ENCODE peak calls at places on chromosomes 7 and 10, in ten cellular contexts. B is AG04450, M is fibroblast of lung, T is RWPE2, W is left ventricle myocardium inferior, Q is Karpas-422, I is aorta, G is brain microvascular endothelial cell, U is lower lobe of right lung, V is Panc1. S is an unnamed sample.

GRCh38 chr10:77784856-77785255 is 141.7 kb downstream of the DLG5 start:
- DNase-seq in B (peak), M (peak), T (no peak), W (no peak), Q (no peak), I (no peak), G (peak), U (no peak), V (no peak), S (no peak)

GRCh38 chr7:55286666-55287065 is 78.5 kb upstream of the LANCL2 start:
- DNase-seq in B (no peak), M (no peak), T (no peak), W (no peak), Q (no peak), I (no peak), G (no peak), U (no peak), V (no peak), S (no peak)

GRCh38 chr7:108630002-108630401 is 60.3 kb downstream of the DNAJB9 start:
- DNase-seq in B (no peak), M (peak), T (no peak), W (no peak), Q (no peak), I (no peak), G (peak), U (no peak), V (no peak), S (no peak)

GRCh38 chr10:43049081-43049551 is 27.8 kb upstream of the RET start:
- DNase-seq in B (no peak), M (no peak), T (peak), W (peak), Q (no peak), I (peak), G (no peak), U (peak), V (no peak), S (peak)

GRCh38 chr10:128739937-128740336 is 613.7 kb upstream of the MKI67 start:
- DNase-seq in B (no peak), M (no peak), T (no peak), W (no peak), Q (peak), I (no peak), G (no peak), U (no peak), V (no peak), S (no peak)

GRCh38 chr7:36406156-36406555 is 16.5 kb downstream of the ANLN start:
- DNase-seq in B (no peak), M (no peak), T (no peak), W (no peak), Q (no peak), I (no peak), G (no peak), U (no peak), V (no peak), S (no peak)

GRCh38 chr10:107022600-107023354 is 141.7 kb downstream of the SORCS1 start:
- DNase-seq in B (no peak), M (no peak), T (no peak), W (no peak), Q (no peak), I (no peak), G (no peak), U (no peak), V (no peak), S (no peak)

GRCh38 chr7:16795624-16796023 is 9.2 kb downstream of the AGR2 start:
- DNase-seq in B (no peak), M (no peak), T (no peak), W (no peak), Q (no peak), I (no peak), G (no peak), U (no peak), V (no peak), S (no peak)

GRCh38 chr10:22620140-22620857 is 94.1 kb downstream of the PIP4K2A start:
- DNase-seq in B (peak), M (peak), T (peak), W (peak), Q (no peak), I (peak), G (peak), U (peak), V (peak), S (no peak)

GRCh38 chr7:77553123-77553522 is 16.0 kb downstream of the PTPN12 start:
- DNase-seq in B (no peak), M (no peak), T (no peak), W (no peak), Q (no peak), I (no peak), G (no peak), U (no peak), V (no peak), S (no peak)

GRCh38 chr10:46550795-46551700 is 5.4 kb downstream of the GPRIN2 start:
- DNase-seq in B (no peak), M (no peak), T (peak), W (peak), Q (no peak), I (peak), G (no peak), U (peak), V (no peak), S (no peak)

GRCh38 chr10:14476641-14477407 is 146.1 kb upstream of the FRMD4A start:
- DNase-seq in B (no peak), M (no peak), T (no peak), W (no peak), Q (no peak), I (no peak), G (no peak), U (no peak), V (no peak), S (no peak)

GRCh38 chr7:31935115-31935514 is 135.1 kb downstream of the PDE1C start:
- DNase-seq in B (no peak), M (no peak), T (peak), W (no peak), Q (no peak), I (no peak), G (no peak), U (no peak), V (no peak), S (no peak)

GRCh38 chr10:57962839-57963238 is 304.9 kb downstream of the IPMK start:
- DNase-seq in B (no peak), M (no peak), T (no peak), W (no peak), Q (no peak), I (no peak), G (no peak), U (no peak), V (no peak), S (no peak)

GRCh38 chr10:31557854-31558253 is 238.8 kb downstream of the ZEB1 start:
- DNase-seq in B (no peak), M (no peak), T (no peak), W (no peak), Q (no peak), I (no peak), G (no peak), U (no peak), V (no peak), S (no peak)

GRCh38 chr7:90824386-90825307 is 228.5 kb downstream of the CDK14 start:
- DNase-seq in B (peak), M (peak), T (no peak), W (no peak), Q (no peak), I (no peak), G (peak), U (no peak), V (no peak), S (no peak)

GRCh38 chr10:63103971-63104409 is 29.1 kb upstream of the NRBF2 start:
- DNase-seq in B (no peak), M (no peak), T (no peak), W (no peak), Q (no peak), I (no peak), G (no peak), U (no peak), V (no peak), S (no peak)

GRCh38 chr10:123766761-123767160 is 100.6 kb downstream of the GPR26 start:
- DNase-seq in B (no peak), M (no peak), T (no peak), W (no peak), Q (no peak), I (no peak), G (no peak), U (no peak), V (no peak), S (no peak)

GRCh38 chr7:29486191-29486700 is 77.4 kb upstream of the PRR15 start:
- DNase-seq in B (no peak), M (no peak), T (no peak), W (no peak), Q (no peak), I (no peak), G (no peak), U (no peak), V (no peak), S (no peak)

GRCh38 chr7:118059209-118059608 is 124.8 kb upstream of the LSM8 start:
- DNase-seq in B (no peak), M (peak), T (no peak), W (no peak), Q (no peak), I (no peak), G (no peak), U (no peak), V (no peak), S (no peak)

GRCh38 chr7:91149518-91149917 is 114.7 kb upstream of the FZD1 start:
- DNase-seq in B (no peak), M (no peak), T (no peak), W (no peak), Q (no peak), I (no peak), G (no peak), U (no peak), V (no peak), S (no peak)

GRCh38 chr7:111710839-111711380 is 148.6 kb upstream of the IMMP2L start:
- DNase-seq in B (no peak), M (no peak), T (no peak), W (no peak), Q (no peak), I (no peak), G (no peak), U (no peak), V (no peak), S (no peak)

GRCh38 chr10:128095023-128095752 is 31.0 kb downstream of the MKI67 start:
- DNase-seq in B (no peak), M (no peak), T (no peak), W (no peak), Q (peak), I (no peak), G (no peak), U (no peak), V (no peak), S (no peak)

GRCh38 chr7:127513311-127513710 is 72.1 kb downstream of the GCC1 start:
- DNase-seq in B (no peak), M (no peak), T (no peak), W (no peak), Q (no peak), I (no peak), G (no peak), U (no peak), V (no peak), S (peak)

GRCh38 chr7:23713285-23714235 is 3.5 kb downstream of the STK31 start:
- DNase-seq in B (peak), M (peak), T (peak), W (no peak), Q (no peak), I (no peak), G (peak), U (no peak), V (peak), S (no peak)

GRCh38 chr7:23456093-23456492 is 14.2 kb downstream of the IGF2BP3 start:
- DNase-seq in B (no peak), M (no peak), T (no peak), W (no peak), Q (no peak), I (no peak), G (no peak), U (no peak), V (no peak), S (no peak)

GRCh38 chr10:21751341-21752310 is 217.6 kb downstream of the MLLT10 start:
- DNase-seq in B (no peak), M (no peak), T (no peak), W (no peak), Q (no peak), I (no peak), G (no peak), U (no peak), V (no peak), S (no peak)

GRCh38 chr10:122164028-122164601 is 107.0 kb upstream of the BTBD16 start:
- DNase-seq in B (no peak), M (peak), T (no peak), W (no peak), Q (no peak), I (no peak), G (no peak), U (no peak), V (no peak), S (no peak)

GRCh38 chr7:79612027-79612426 is 158.6 kb upstream of the MAGI2 start:
- DNase-seq in B (no peak), M (no peak), T (no peak), W (no peak), Q (no peak), I (no peak), G (no peak), U (no peak), V (no peak), S (no peak)

GRCh38 chr7:158447206-158448171 is 140.1 kb downstream of the PTPRN2 start:
- DNase-seq in B (no peak), M (no peak), T (no peak), W (no peak), Q (no peak), I (no peak), G (no peak), U (no peak), V (no peak), S (no peak)

GRCh38 chr10:76036410-76036940 is 605.1 kb downstream of the LRMDA start:
- DNase-seq in B (peak), M (peak), T (no peak), W (peak), Q (peak), I (peak), G (peak), U (peak), V (peak), S (peak)

GRCh38 chr10:49218480-49218879 is 30.3 kb upstream of the TMEM273 start:
- DNase-seq in B (no peak), M (no peak), T (no peak), W (no peak), Q (no peak), I (no peak), G (no peak), U (no peak), V (no peak), S (no peak)

GRCh38 chr7:45138433-45139267 is 18.9 kb upstream of the RAMP3 start:
- DNase-seq in B (no peak), M (no peak), T (no peak), W (no peak), Q (no peak), I (no peak), G (no peak), U (no peak), V (no peak), S (no peak)

GRCh38 chr7:135251502-135252327 is 18.1 kb downstream of the STRA8 start:
- DNase-seq in B (no peak), M (no peak), T (no peak), W (no peak), Q (no peak), I (no peak), G (no peak), U (no peak), V (no peak), S (no peak)
- H3K4me3 ChIP-seq in B (no peak), M (no peak), T (no peak), W (no peak), Q (no peak), I (no peak), G (no peak), U (no peak), V (no peak), S (no peak)

GRCh38 chr7:138352570-138353461 is 107.2 kb upstream of the TRIM24 start:
- DNase-seq in B (no peak), M (no peak), T (no peak), W (no peak), Q (no peak), I (no peak), G (peak), U (no peak), V (no peak), S (no peak)

GRCh38 chr7:138350103-138350700 is 109.9 kb upstream of the TRIM24 start:
- DNase-seq in B (no peak), M (no peak), T (no peak), W (no peak), Q (no peak), I (no peak), G (no peak), U (no peak), V (no peak), S (no peak)

GRCh38 chr7:138350701-138351357 is 109.2 kb upstream of the TRIM24 start:
- DNase-seq in B (no peak), M (no peak), T (no peak), W (no peak), Q (no peak), I (no peak), G (no peak), U (no peak), V (no peak), S (no peak)

GRCh38 chr7:138355254-138355653 is 104.8 kb upstream of the TRIM24 start:
- DNase-seq in B (no peak), M (no peak), T (no peak), W (no peak), Q (no peak), I (no peak), G (no peak), U (no peak), V (no peak), S (no peak)

GRCh38 chr7:138354066-138354465 is 106.0 kb upstream of the TRIM24 start:
- DNase-seq in B (no peak), M (no peak), T (no peak), W (no peak), Q (no peak), I (no peak), G (no peak), U (no peak), V (no peak), S (no peak)
- H3K27ac ChIP-seq in B (no peak), M (no peak), T (no peak), W (no peak), Q (no peak), I (no peak), G (no peak), U (no peak), V (no peak), S (no peak)

GRCh38 chr7:149728491-149729375 is 44.7 kb downstream of the ZNF467 start:
- DNase-seq in B (no peak), M (no peak), T (no peak), W (no peak), Q (no peak), I (peak), G (no peak), U (peak), V (no peak), S (peak)
- H3K4me3 ChIP-seq in B (no peak), M (no peak), T (no peak), W (no peak), Q (no peak), I (no peak), G (no peak), U (no peak), V (no peak), S (no peak)

DNA sequence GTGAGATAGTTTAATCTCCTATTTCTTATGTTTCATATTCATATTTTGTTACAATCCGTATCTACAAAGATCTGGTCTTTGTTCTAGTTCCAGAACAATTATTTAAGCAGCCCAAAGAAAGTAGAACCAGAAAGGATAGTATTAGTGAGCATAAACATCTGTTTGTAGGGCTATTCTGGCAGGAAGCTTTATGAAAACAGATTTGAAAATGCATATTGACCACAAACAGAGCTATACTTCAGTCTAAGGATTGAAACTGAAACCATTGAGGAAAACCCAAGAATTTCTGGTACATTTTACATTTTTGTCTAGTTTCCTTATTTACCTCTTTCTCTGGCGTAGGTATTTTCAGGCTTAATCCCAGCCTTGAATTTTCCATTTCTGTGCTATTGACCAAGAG is 28.1 kb downstream of the LRGUK start:
- DNase-seq in B (no peak), M (no peak), T (no peak), W (no peak), Q (no peak), I (no peak), G (no peak), U (no peak), V (no peak), S (no peak)
- H3K27ac ChIP-seq in B (no peak), M (no peak), T (no peak), W (no peak), Q (no peak), I (no peak), G (no peak), U (no peak), V (no peak), S (no peak)

DNA sequence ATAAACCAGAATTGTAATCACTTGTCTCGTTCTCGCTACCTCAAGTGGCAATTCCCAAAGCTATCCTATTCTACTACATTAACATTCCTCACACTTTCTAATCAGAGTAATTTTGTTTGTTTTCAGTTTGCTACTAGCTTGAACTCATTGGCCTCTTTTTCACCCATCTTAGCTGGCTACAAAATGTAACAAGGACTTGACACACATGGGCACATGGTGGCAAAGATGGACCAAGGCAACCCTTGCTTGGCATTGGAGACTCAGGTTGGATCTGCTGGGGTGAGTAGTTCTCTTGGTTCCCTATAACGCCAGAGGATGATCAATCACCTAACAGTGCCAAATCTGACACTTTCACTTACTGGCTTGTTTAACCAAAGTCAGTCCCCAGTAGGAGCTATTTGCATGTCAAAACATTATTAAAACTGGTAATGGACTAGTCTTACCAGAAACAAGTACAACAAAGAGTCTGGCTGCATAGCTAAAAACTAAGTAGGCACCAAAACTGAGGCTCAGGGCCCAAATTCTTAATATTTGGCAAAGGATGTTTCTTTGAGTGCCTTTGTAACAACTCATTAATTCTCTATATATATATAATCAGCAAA is 1.9 kb downstream of the USP6NL start:
- DNase-seq in B (no peak), M (peak), T (no peak), W (no peak), Q (peak), I (no peak), G (no peak), U (no peak), V (no peak), S (no peak)
- H3K4me3 ChIP-seq in B (peak), M (no peak), T (no peak), W (peak), Q (peak), I (no peak), G (no peak), U (peak), V (peak), S (no peak)

GRCh38 chr7:143898810-143899209 is 3.2 kb downstream of the TCAF1 start:
- DNase-seq in B (no peak), M (no peak), T (no peak), W (no peak), Q (no peak), I (no peak), G (no peak), U (no peak), V (no peak), S (no peak)

GRCh38 chr7:143900230-143900766 is 1.7 kb downstream of the TCAF1 start:
- DNase-seq in B (no peak), M (peak), T (no peak), W (no peak), Q (no peak), I (no peak), G (peak), U (no peak), V (peak), S (no peak)

GRCh38 chr7:143896667-143897066 is 5.3 kb downstream of the TCAF1 start:
- DNase-seq in B (no peak), M (no peak), T (no peak), W (no peak), Q (no peak), I (no peak), G (no peak), U (no peak), V (no peak), S (no peak)

GRCh38 chr7:143901710-143902587 is at the start of gene TCAF1:
- DNase-seq in B (peak), M (peak), T (peak), W (peak), Q (peak), I (peak), G (peak), U (peak), V (peak), S (peak)

GRCh38 chr7:143901360-143901709 is 641 bp downstream of the TCAF1 start:
- DNase-seq in B (no peak), M (no peak), T (no peak), W (peak), Q (no peak), I (peak), G (peak), U (peak), V (no peak), S (peak)
- H3K27ac ChIP-seq in B (peak), M (peak), T (peak), W (peak), Q (no peak), I (peak), G (peak), U (peak), V (peak), S (peak)

S was measured in left lung.